ENCODE peak calls at places on chromosomes 6 and 20, in eight cellular contexts. S, D, U, H, E, F, Y and I are unnamed samples.

GRCh38 chr6:137832110-137832509 is 34.9 kb upstream of the TNFAIP3 start:
- DNase-seq in S (no peak), D (peak; percentile 95), U (peak; percentile 94), H (no peak), E (no peak), F (no peak), Y (peak; percentile 94), I (no peak)

GRCh38 chr6:38305995-38306681 is 333.6 kb downstream of the BTBD9 start:
- DNase-seq in S (no peak), D (no peak), U (no peak), H (no peak), E (no peak), F (no peak), Y (no peak), I (peak; percentile 57)

GRCh38 chr6:81465859-81466258 is 286.6 kb downstream of the TENT5A start:
- DNase-seq in S (no peak), D (peak; percentile 61), U (peak; percentile 12), H (peak; percentile 23), E (no peak), F (peak; percentile 30), Y (peak; percentile 53), I (no peak)

GRCh38 chr20:62899633-62900051 is 26.7 kb downstream of the DIDO1 start:
- DNase-seq in S (no peak), D (no peak), U (no peak), H (no peak), E (no peak), F (no peak), Y (no peak), I (no peak)

GRCh38 chr6:43965628-43966373 is 161.5 kb downstream of the MRPL14 start:
- DNase-seq in S (no peak), D (no peak), U (no peak), H (no peak), E (no peak), F (no peak), Y (no peak), I (no peak)

GRCh38 chr20:63858393-63859165 is 2.7 kb upstream of the ABHD16B start:
- DNase-seq in S (no peak), D (peak; percentile 60), U (peak; percentile 45), H (peak; percentile 62), E (no peak), F (no peak), Y (peak; percentile 64), I (no peak)

GRCh38 chr6:1525364-1526038 is 84.2 kb upstream of the FOXC1 start:
- DNase-seq in S (no peak), D (no peak), U (no peak), H (no peak), E (no peak), F (no peak), Y (no peak), I (no peak)

GRCh38 chr6:112365952-112366351 is 18.8 kb downstream of the RFPL4B start:
- DNase-seq in S (no peak), D (no peak), U (no peak), H (no peak), E (no peak), F (no peak), Y (no peak), I (no peak)

GRCh38 chr6:122712093-122712863 is 67.2 kb upstream of the FABP7 start:
- DNase-seq in S (no peak), D (peak; percentile 68), U (peak; percentile 14), H (no peak), E (no peak), F (no peak), Y (peak; percentile 75), I (no peak)

GRCh38 chr6:45548657-45549515 is 171.2 kb upstream of the SUPT3H start:
- DNase-seq in S (no peak), D (no peak), U (no peak), H (no peak), E (no peak), F (no peak), Y (no peak), I (peak; percentile 44)

GRCh38 chr6:17820055-17820454 is 113.3 kb upstream of the NUP153 start:
- DNase-seq in S (no peak), D (no peak), U (no peak), H (no peak), E (no peak), F (peak; percentile 9), Y (peak; percentile 10), I (no peak)

GRCh38 chr20:44035924-44036323 is 121.3 kb downstream of the TOX2 start:
- DNase-seq in S (no peak), D (no peak), U (no peak), H (no peak), E (no peak), F (no peak), Y (no peak), I (no peak)

GRCh38 chr6:45789238-45789637 is 226.4 kb downstream of the CLIC5 start:
- DNase-seq in S (no peak), D (no peak), U (no peak), H (no peak), E (no peak), F (no peak), Y (no peak), I (no peak)

GRCh38 chr6:145705561-145705960 is 29.8 kb downstream of the EPM2A start:
- DNase-seq in S (no peak), D (peak; percentile 91), U (peak; percentile 59), H (no peak), E (no peak), F (no peak), Y (peak; percentile 78), I (no peak)

GRCh38 chr20:36119537-36119936 is 35.0 kb upstream of the EPB41L1 start:
- DNase-seq in S (no peak), D (no peak), U (no peak), H (no peak), E (no peak), F (no peak), Y (no peak), I (no peak)

GRCh38 chr20:17431621-17432364 is 99.4 kb downstream of the BFSP1 start:
- DNase-seq in S (peak; percentile 36), D (peak; percentile 60), U (peak; percentile 18), H (peak; percentile 59), E (peak; percentile 7), F (peak; percentile 69), Y (peak; percentile 49), I (peak; percentile 65)

GRCh38 chr6:94468830-94469229 is 1049.5 kb upstream of the EPHA7 start:
- DNase-seq in S (no peak), D (no peak), U (no peak), H (no peak), E (no peak), F (no peak), Y (no peak), I (no peak)

GRCh38 chr20:64216036-64216435 is 39.5 kb upstream of the PCMTD2 start:
- DNase-seq in S (no peak), D (peak; percentile 22), U (no peak), H (no peak), E (no peak), F (no peak), Y (no peak), I (no peak)

DNA sequence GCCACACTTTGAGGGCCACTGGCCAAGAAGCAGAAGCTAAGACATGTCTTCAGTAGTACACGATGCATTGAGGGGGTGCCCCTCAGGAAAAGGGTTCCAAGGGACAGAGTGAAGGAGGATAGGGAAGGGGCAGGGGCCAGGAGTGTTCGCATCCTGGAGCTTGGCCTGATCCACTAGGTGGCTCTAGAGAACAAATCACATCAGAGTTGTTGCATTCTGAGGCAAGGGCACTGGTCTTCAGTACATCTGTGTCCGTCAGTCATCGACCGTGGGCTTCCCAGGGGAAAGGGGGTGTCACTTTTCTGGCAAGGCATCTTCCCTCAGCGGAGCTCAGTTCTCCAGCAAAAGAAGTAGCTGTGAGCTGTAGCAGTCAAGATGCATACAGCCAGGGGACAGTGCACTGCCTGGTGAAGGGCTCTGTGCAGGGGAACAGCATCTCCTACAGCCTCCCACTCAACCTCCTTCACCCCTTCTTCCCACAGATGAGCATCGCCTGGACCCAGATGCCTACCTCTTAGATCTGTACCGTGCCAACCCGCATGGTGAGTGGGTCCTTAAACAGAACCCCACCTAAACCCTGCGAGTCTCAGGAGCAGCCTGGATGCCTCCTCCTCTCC is 47.8 kb downstream of the ARHGAP40 start:
- DNase-seq in S (no peak), D (peak; percentile 48), U (peak; percentile 17), H (peak; percentile 44), E (no peak), F (peak; percentile 66), Y (peak; percentile 25), I (peak; percentile 44)
- TF ChIP-seq CTCF in S (no peak), D (peak; percentile 56), U (peak; percentile 75), H (no peak), E (no peak), F (peak; percentile 79), Y (peak; percentile 48), I (peak; percentile 48)

GRCh38 chr20:12358006-12358654 is 440.4 kb downstream of the BTBD3 start:
- DNase-seq in S (no peak), D (peak; percentile 18), U (no peak), H (no peak), E (no peak), F (peak; percentile 18), Y (peak; percentile 15), I (no peak)
- TF ChIP-seq CTCF in S (no peak), D (peak; percentile 39), U (peak; percentile 20), H (peak; percentile 20), E (no peak), F (no peak), Y (peak; percentile 11), I (no peak)

GRCh38 chr6:32427934-32428474 is 11.7 kb upstream of the HLA-DRA start:
- DNase-seq in S (no peak), D (no peak), U (no peak), H (no peak), E (no peak), F (no peak), Y (no peak), I (no peak)

GRCh38 chr6:32427218-32427617 is 12.5 kb upstream of the HLA-DRA start:
- DNase-seq in S (no peak), D (no peak), U (no peak), H (no peak), E (no peak), F (no peak), Y (no peak), I (no peak)

GRCh38 chr6:32430179-32430578 is 9.5 kb upstream of the HLA-DRA start:
- DNase-seq in S (no peak), D (no peak), U (no peak), H (no peak), E (no peak), F (no peak), Y (no peak), I (no peak)

GRCh38 chr6:32424584-32424983 is 15.1 kb upstream of the HLA-DRA start:
- DNase-seq in S (no peak), D (no peak), U (no peak), H (no peak), E (no peak), F (no peak), Y (no peak), I (no peak)

GRCh38 chr6:32426338-32426737 is 13.3 kb upstream of the HLA-DRA start:
- DNase-seq in S (no peak), D (no peak), U (no peak), H (no peak), E (no peak), F (no peak), Y (no peak), I (no peak)
- TF ChIP-seq CTCF in S (no peak), D (no peak), U (no peak), H (no peak), E (no peak), F (no peak), Y (no peak), I (no peak)

DNA sequence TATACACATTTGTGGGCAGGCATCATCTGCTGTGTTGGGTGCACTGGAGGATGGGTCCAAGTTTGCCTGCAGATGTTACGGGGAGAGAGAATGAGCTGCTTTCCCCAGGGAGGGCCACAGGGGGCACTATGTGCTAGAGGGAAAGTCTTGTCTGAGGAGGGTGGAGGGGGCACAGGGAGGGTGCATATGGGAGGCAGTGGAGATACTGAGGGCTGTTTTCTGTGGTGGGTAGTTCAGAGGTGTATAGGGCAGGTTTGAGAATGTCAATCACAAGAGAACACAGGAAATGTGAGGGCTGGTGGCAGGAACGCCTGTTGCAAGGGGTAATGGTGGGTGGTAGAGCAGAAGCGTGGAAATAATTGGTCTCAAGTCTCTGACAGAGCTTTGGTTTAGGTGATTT is 7.7 kb upstream of the PTPRA start:
- DNase-seq in S (no peak), D (no peak), U (no peak), H (no peak), E (peak; percentile 6), F (no peak), Y (no peak), I (no peak)
- TF ChIP-seq CTCF in S (no peak), D (peak; percentile 11), U (peak; percentile 36), H (no peak), E (no peak), F (no peak), Y (no peak), I (no peak)